ENCODE peak calls at places on chromosomes 4 and X, in ten cellular contexts. D, O, E, I, W, F, Z, N, L and Q are unnamed samples.
A peak's percentile ranks its signal among the peaks of the same experiment; 100 is the strongest.

GRCh38 chr4:7239844-7240243 is 47.5 kb downstream of the SORCS2 start:
- DNase-seq in D (no peak), O (no peak), E (no peak), I (no peak), W (no peak), F (no peak), Z (no peak), N (no peak), L (no peak), Q (no peak)

GRCh38 chr4:173243917-173244658 is 75.5 kb downstream of the GALNT7 start:
- DNase-seq in D (no peak), O (no peak), E (no peak), I (no peak), W (no peak), F (no peak), Z (no peak), N (no peak), L (no peak), Q (no peak)

GRCh38 chr4:162164881-162165528 is 1.2 kb upstream of the FSTL5 start:
- DNase-seq in D (no peak), O (no peak), E (no peak), I (no peak), W (peak; percentile 12), F (no peak), Z (no peak), N (no peak), L (no peak), Q (no peak)

GRCh38 chr4:143346208-143346607 is 9.5 kb downstream of the GAB1 start:
- DNase-seq in D (no peak), O (no peak), E (no peak), I (no peak), W (no peak), F (no peak), Z (no peak), N (no peak), L (no peak), Q (peak; percentile 47)

GRCh38 chr4:41178372-41179085 is 35.8 kb downstream of the APBB2 start:
- DNase-seq in D (no peak), O (no peak), E (no peak), I (no peak), W (no peak), F (no peak), Z (no peak), N (no peak), L (peak; percentile 93), Q (no peak)

GRCh38 chr4:153987291-153987690 is 198.4 kb upstream of the SFRP2 start:
- DNase-seq in D (no peak), O (no peak), E (no peak), I (no peak), W (no peak), F (no peak), Z (no peak), N (no peak), L (no peak), Q (no peak)

GRCh38 chr4:5757091-5757490 is 46.1 kb downstream of the EVC start:
- DNase-seq in D (no peak), O (no peak), E (no peak), I (no peak), W (no peak), F (no peak), Z (no peak), N (no peak), L (no peak), Q (no peak)

GRCh38 chr4:127219247-127219646 is 413.5 kb upstream of the INTU start:
- DNase-seq in D (no peak), O (no peak), E (no peak), I (no peak), W (no peak), F (no peak), Z (no peak), N (no peak), L (no peak), Q (no peak)

GRCh38 chrX:149950681-149951080 is 12.4 kb upstream of the EOLA2 start:
- DNase-seq in D (no peak), O (no peak), E (no peak), I (peak; percentile 38), W (peak; percentile 27), F (no peak), Z (no peak), N (no peak), L (peak; percentile 67), Q (peak; percentile 35)

GRCh38 chrX:130120321-130120731 is 10.0 kb upstream of the ELF4 start:
- DNase-seq in D (no peak), O (no peak), E (no peak), I (no peak), W (peak; percentile 63), F (no peak), Z (peak; percentile 40), N (no peak), L (no peak), Q (peak; percentile 53)

GRCh38 chr4:1517592-1518411 is 111.6 kb upstream of the NKX1-1 start:
- DNase-seq in D (no peak), O (no peak), E (no peak), I (no peak), W (no peak), F (no peak), Z (peak; percentile 1), N (no peak), L (no peak), Q (no peak)

GRCh38 chr4:55411621-55412020 is 15.9 kb downstream of the TMEM165 start:
- DNase-seq in D (no peak), O (no peak), E (no peak), I (no peak), W (no peak), F (no peak), Z (no peak), N (no peak), L (peak; percentile 37), Q (no peak)

GRCh38 chr4:33369366-33369899 is 2649.3 kb downstream of the PCDH7 start:
- DNase-seq in D (no peak), O (no peak), E (no peak), I (peak; percentile 27), W (no peak), F (no peak), Z (no peak), N (no peak), L (peak; percentile 12), Q (peak; percentile 23)

GRCh38 chr4:182600093-182600492 is 317.1 kb downstream of the DCTD start:
- DNase-seq in D (no peak), O (no peak), E (no peak), I (no peak), W (no peak), F (no peak), Z (no peak), N (no peak), L (peak; percentile 64), Q (no peak)

GRCh38 chr4:109072595-109072994 is 229.9 kb downstream of the COL25A1 start:
- DNase-seq in D (no peak), O (no peak), E (no peak), I (peak; percentile 45), W (no peak), F (no peak), Z (no peak), N (no peak), L (peak; percentile 77), Q (peak; percentile 35)

GRCh38 chr4:33421887-33422286 is 2701.7 kb downstream of the PCDH7 start:
- DNase-seq in D (no peak), O (no peak), E (no peak), I (no peak), W (no peak), F (no peak), Z (no peak), N (no peak), L (no peak), Q (no peak)

GRCh38 chr4:19694829-19695228 is 556.9 kb upstream of the SLIT2 start:
- DNase-seq in D (no peak), O (no peak), E (no peak), I (no peak), W (no peak), F (no peak), Z (no peak), N (no peak), L (no peak), Q (no peak)

GRCh38 chr4:118331352-118331751 is 21.5 kb downstream of the PRSS12 start:
- DNase-seq in D (no peak), O (no peak), E (no peak), I (no peak), W (no peak), F (no peak), Z (no peak), N (no peak), L (no peak), Q (no peak)

GRCh38 chr4:84967292-84967651 is 782 bp upstream of the WDFY3 start:
- DNase-seq in D (no peak), O (peak; percentile 48), E (no peak), I (no peak), W (no peak), F (no peak), Z (no peak), N (no peak), L (peak; percentile 38), Q (no peak)
- TF ChIP-seq CTCF in D (no peak), O (no peak), E (no peak), I (no peak), W (no peak), F (no peak), Z (no peak), N (no peak), L (no peak), Q (no peak)

DNA sequence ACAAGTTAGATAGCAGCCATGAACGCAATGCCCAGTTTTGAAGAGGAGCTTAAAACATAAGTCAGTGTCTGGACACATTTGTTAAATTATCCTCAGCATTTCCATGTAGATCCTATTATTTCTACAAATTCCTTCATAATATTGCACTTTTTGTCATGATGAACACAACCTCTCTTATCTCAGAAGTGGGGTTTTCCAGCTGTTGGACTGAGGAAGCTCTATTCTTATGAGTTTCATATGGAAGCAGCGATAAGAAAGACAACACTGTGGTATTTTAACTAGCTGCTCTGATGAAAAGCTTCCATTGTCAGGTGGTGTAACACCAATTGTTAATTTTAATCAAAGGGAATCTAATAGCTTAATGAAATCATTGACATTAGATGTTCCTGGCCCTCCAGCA is 308.7 kb downstream of the GBA3 start:
- DNase-seq in D (no peak), O (no peak), E (no peak), I (no peak), W (no peak), F (no peak), Z (no peak), N (no peak), L (no peak), Q (no peak)
- TF ChIP-seq CTCF in D (no peak), O (no peak), E (no peak), I (no peak), W (no peak), F (no peak), Z (no peak), N (no peak), L (no peak), Q (no peak)

GRCh38 chr4:174259580-174259979 is 23.9 kb downstream of the FBXO8 start:
- DNase-seq in D (no peak), O (no peak), E (no peak), I (no peak), W (no peak), F (no peak), Z (no peak), N (no peak), L (no peak), Q (no peak)
- TF ChIP-seq CTCF in D (no peak), O (no peak), E (no peak), I (no peak), W (no peak), F (no peak), Z (no peak), N (no peak), L (no peak), Q (no peak)

DNA sequence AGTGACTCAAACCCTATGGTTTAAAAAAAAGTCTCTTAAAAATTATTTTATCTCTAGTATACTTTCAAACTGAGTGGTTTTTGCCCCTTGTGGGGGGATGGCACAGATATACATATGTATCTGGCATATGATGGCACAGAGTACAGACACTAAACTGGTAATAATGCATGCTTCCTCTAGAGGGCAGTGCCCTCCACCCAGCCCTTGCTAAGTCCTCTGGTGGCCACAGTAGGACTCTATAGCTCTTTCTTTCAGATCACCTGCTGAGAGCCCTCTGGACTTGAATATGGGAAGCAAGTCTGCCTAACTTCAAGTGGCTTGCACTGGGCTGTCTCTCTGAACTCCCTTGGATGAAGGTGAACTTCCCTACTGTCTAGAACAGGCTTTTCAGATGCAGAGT is 66.3 kb downstream of the TSPAN7 start:
- DNase-seq in D (no peak), O (no peak), E (no peak), I (no peak), W (peak; percentile 50), F (peak; percentile 5), Z (no peak), N (no peak), L (peak; percentile 8), Q (peak; percentile 28)
- TF ChIP-seq CTCF in D (no peak), O (peak; percentile 43), E (no peak), I (peak; percentile 53), W (peak; percentile 59), F (peak; percentile 78), Z (peak; percentile 44), N (no peak), L (peak; percentile 38), Q (peak; percentile 24)